ENCODE peak calls at places on chromosomes 3 and 15, in nine cellular contexts. F, W, D, T, E, N, I, B and P are unnamed samples.
A peak's percentile ranks its signal among the peaks of the same experiment; 100 is the strongest.

GRCh38 chr15:99568548-99569352 is 3.0 kb downstream of the MEF2A start:
- DNase-seq in B (no peak), F (no peak), W (no peak), T (no peak), E (no peak), D (no peak), N (no peak), I (no peak), P (no peak)

GRCh38 chr15:37550360-37551024 is 383.9 kb upstream of the TMCO5A start:
- DNase-seq in I (no peak), W (no peak), N (no peak), B (no peak), F (no peak), E (peak; percentile 54), D (no peak), T (no peak), P (no peak)

GRCh38 chr3:54008099-54008498 is 114.3 kb upstream of the CACNA2D3 start:
- DNase-seq in D (no peak), E (no peak), T (no peak), W (no peak), I (no peak), B (no peak), F (no peak), N (no peak), P (no peak)

GRCh38 chr3:107498646-107499045 is 24.1 kb upstream of the BBX start:
- DNase-seq in F (no peak), I (no peak), N (no peak), B (no peak), D (no peak), W (no peak), T (no peak), E (no peak), P (no peak)

GRCh38 chr3:87691109-87691508 is 367.7 kb downstream of the CGGBP1 start:
- DNase-seq in E (no peak), I (no peak), D (no peak), B (no peak), W (no peak), N (no peak), F (no peak), T (no peak), P (no peak)

GRCh38 chr15:76839173-76839572 is 66.0 kb downstream of the SCAPER start:
- DNase-seq in D (no peak), N (no peak), E (no peak), T (no peak), B (no peak), W (no peak), F (no peak), I (no peak), P (no peak)

GRCh38 chr3:138114988-138115971 is at the start of gene DZIP1L:
- DNase-seq in F (no peak), W (peak; percentile 41), T (peak; percentile 72), D (peak; percentile 36), B (peak; percentile 13), I (peak; percentile 77), N (peak; percentile 25), E (peak; percentile 68), P (peak; percentile 89)

GRCh38 chr3:188198760-188199327 is 44.9 kb downstream of the LPP start:
- DNase-seq in I (no peak), B (no peak), E (no peak), N (no peak), T (no peak), W (no peak), F (no peak), D (no peak), P (peak; percentile 88)

GRCh38 chr15:89926158-89926557 is 13.4 kb upstream of the ARPIN start:
- DNase-seq in T (no peak), B (no peak), N (no peak), F (no peak), E (no peak), W (no peak), I (no peak), D (no peak), P (no peak)

GRCh38 chr3:71317140-71317539 is 266.4 kb downstream of the FOXP1 start:
- DNase-seq in B (no peak), I (no peak), D (no peak), N (no peak), W (no peak), E (no peak), F (no peak), T (no peak), P (no peak)

GRCh38 chr15:48384616-48385015 is 53.4 kb downstream of the DUT start:
- DNase-seq in T (no peak), F (no peak), N (no peak), D (no peak), W (no peak), E (no peak), B (no peak), I (no peak), P (no peak)

GRCh38 chr15:67188551-67189218 is 65.8 kb downstream of the AAGAB start:
- DNase-seq in N (no peak), E (no peak), T (no peak), W (no peak), F (no peak), D (peak; percentile 84), B (no peak), I (no peak), P (no peak)

GRCh38 chr15:66226736-66227135 is 26.8 kb downstream of the MEGF11 start:
- DNase-seq in W (no peak), B (no peak), E (no peak), F (no peak), I (no peak), N (no peak), T (no peak), D (no peak), P (no peak)

GRCh38 chr15:74530771-74531143 is 10.3 kb upstream of the ARID3B start:
- DNase-seq in E (no peak), N (no peak), T (no peak), I (peak; percentile 97), B (no peak), D (no peak), F (no peak), W (no peak), P (no peak)

GRCh38 chr15:62994975-62995730 is 47.4 kb upstream of the TPM1 start:
- DNase-seq in B (no peak), E (no peak), N (no peak), W (no peak), I (no peak), T (no peak), F (no peak), D (no peak), P (no peak)

GRCh38 chr15:95770191-95770590 is 560.3 kb upstream of the NR2F2 start:
- DNase-seq in W (no peak), F (no peak), B (no peak), T (no peak), E (no peak), I (no peak), D (no peak), N (no peak), P (no peak)

GRCh38 chr3:9808345-9809037 is 1.6 kb upstream of the TTLL3 start:
- DNase-seq in E (peak; percentile 64), I (peak; percentile 22), D (no peak), F (peak; percentile 59), B (peak; percentile 43), W (no peak), N (no peak), T (peak; percentile 48), P (peak; percentile 65)

GRCh38 chr3:44045476-44046275 is 196.0 kb upstream of the TOPAZ1 start:
- DNase-seq in B (no peak), N (no peak), E (no peak), F (peak; percentile 93), W (no peak), I (peak; percentile 0), D (no peak), T (no peak), P (no peak)

GRCh38 chr3:99578339-99578970 is 59.9 kb upstream of the COL8A1 start:
- DNase-seq in W (no peak), T (no peak), N (no peak), E (no peak), F (no peak), D (no peak), B (no peak), I (no peak), P (peak; percentile 48)

GRCh38 chr3:143236226-143236964 is 116.8 kb downstream of the CHST2 start:
- DNase-seq in E (no peak), W (no peak), I (no peak), T (no peak), F (no peak), D (no peak), B (no peak), N (no peak), P (no peak)